ENCODE peak calls at places on chromosomes 13 and 19, in nine cellular contexts. One of them, this sample, is unnamed.

GRCh38 chr13:30165791-30166190 is 141.6 kb downstream of the KATNAL1 start:
- DNase-seq in heart right ventricle: no peak
- DNase-seq in astrocyte of the spinal cord: peak
- DNase-seq in uterus: no peak
- DNase-seq in adrenal gland: no peak
- DNase-seq in stomach: no peak
- DNase-seq in fibroblast of the aortic adventitia: peak
- DNase-seq in thoracic aorta: no peak
- DNase-seq in astrocyte: peak
- DNase-seq in this sample: no peak

GRCh38 chr19:542173-542866 is 1.5 kb upstream of the GZMM start:
- DNase-seq in heart right ventricle: no peak
- DNase-seq in astrocyte of the spinal cord: no peak
- DNase-seq in uterus: no peak
- DNase-seq in adrenal gland: no peak
- DNase-seq in stomach: no peak
- DNase-seq in fibroblast of the aortic adventitia: no peak
- DNase-seq in thoracic aorta: no peak
- DNase-seq in astrocyte: no peak
- DNase-seq in this sample: no peak

GRCh38 chr19:11453468-11454341 is 18.3 kb downstream of the PRKCSH start:
- DNase-seq in heart right ventricle: no peak
- DNase-seq in astrocyte of the spinal cord: no peak
- DNase-seq in uterus: no peak
- DNase-seq in adrenal gland: no peak
- DNase-seq in stomach: no peak
- DNase-seq in fibroblast of the aortic adventitia: no peak
- DNase-seq in thoracic aorta: no peak
- DNase-seq in astrocyte: no peak
- DNase-seq in this sample: no peak

GRCh38 chr13:24148414-24149305 is 11.9 kb upstream of the SPATA13 start:
- DNase-seq in heart right ventricle: no peak
- DNase-seq in astrocyte of the spinal cord: peak
- DNase-seq in uterus: no peak
- DNase-seq in adrenal gland: peak
- DNase-seq in stomach: peak
- DNase-seq in fibroblast of the aortic adventitia: peak
- DNase-seq in thoracic aorta: no peak
- DNase-seq in astrocyte: peak
- DNase-seq in this sample: peak

GRCh38 chr13:99496322-99497142 is 4.7 kb upstream of the TM9SF2 start:
- DNase-seq in heart right ventricle: peak
- DNase-seq in astrocyte of the spinal cord: no peak
- DNase-seq in uterus: peak
- DNase-seq in adrenal gland: peak
- DNase-seq in stomach: peak
- DNase-seq in fibroblast of the aortic adventitia: peak
- DNase-seq in thoracic aorta: peak
- DNase-seq in astrocyte: peak
- DNase-seq in this sample: no peak

GRCh38 chr13:73683746-73684145 is 450.5 kb downstream of the KLF12 start:
- DNase-seq in heart right ventricle: no peak
- DNase-seq in astrocyte of the spinal cord: no peak
- DNase-seq in uterus: no peak
- DNase-seq in adrenal gland: no peak
- DNase-seq in stomach: no peak
- DNase-seq in fibroblast of the aortic adventitia: no peak
- DNase-seq in thoracic aorta: no peak
- DNase-seq in astrocyte: no peak
- DNase-seq in this sample: no peak

GRCh38 chr13:28394422-28394821 is 100.5 kb downstream of the FLT1 start:
- DNase-seq in heart right ventricle: no peak
- DNase-seq in astrocyte of the spinal cord: peak
- DNase-seq in uterus: no peak
- DNase-seq in adrenal gland: no peak
- DNase-seq in stomach: no peak
- DNase-seq in fibroblast of the aortic adventitia: no peak
- DNase-seq in thoracic aorta: no peak
- DNase-seq in astrocyte: no peak
- DNase-seq in this sample: no peak

GRCh38 chr13:39273953-39274352 is 235.7 kb downstream of the NHLRC3 start:
- DNase-seq in heart right ventricle: no peak
- DNase-seq in astrocyte of the spinal cord: peak
- DNase-seq in uterus: no peak
- DNase-seq in adrenal gland: no peak
- DNase-seq in stomach: peak
- DNase-seq in fibroblast of the aortic adventitia: peak
- DNase-seq in thoracic aorta: no peak
- DNase-seq in astrocyte: no peak
- DNase-seq in this sample: no peak

GRCh38 chr19:42132851-42133528 is 744 bp upstream of the POU2F2 start:
- DNase-seq in heart right ventricle: peak
- DNase-seq in astrocyte of the spinal cord: peak
- DNase-seq in uterus: peak
- DNase-seq in adrenal gland: peak
- DNase-seq in stomach: peak
- DNase-seq in fibroblast of the aortic adventitia: peak
- DNase-seq in thoracic aorta: no peak
- DNase-seq in astrocyte: no peak
- DNase-seq in this sample: no peak

DNA sequence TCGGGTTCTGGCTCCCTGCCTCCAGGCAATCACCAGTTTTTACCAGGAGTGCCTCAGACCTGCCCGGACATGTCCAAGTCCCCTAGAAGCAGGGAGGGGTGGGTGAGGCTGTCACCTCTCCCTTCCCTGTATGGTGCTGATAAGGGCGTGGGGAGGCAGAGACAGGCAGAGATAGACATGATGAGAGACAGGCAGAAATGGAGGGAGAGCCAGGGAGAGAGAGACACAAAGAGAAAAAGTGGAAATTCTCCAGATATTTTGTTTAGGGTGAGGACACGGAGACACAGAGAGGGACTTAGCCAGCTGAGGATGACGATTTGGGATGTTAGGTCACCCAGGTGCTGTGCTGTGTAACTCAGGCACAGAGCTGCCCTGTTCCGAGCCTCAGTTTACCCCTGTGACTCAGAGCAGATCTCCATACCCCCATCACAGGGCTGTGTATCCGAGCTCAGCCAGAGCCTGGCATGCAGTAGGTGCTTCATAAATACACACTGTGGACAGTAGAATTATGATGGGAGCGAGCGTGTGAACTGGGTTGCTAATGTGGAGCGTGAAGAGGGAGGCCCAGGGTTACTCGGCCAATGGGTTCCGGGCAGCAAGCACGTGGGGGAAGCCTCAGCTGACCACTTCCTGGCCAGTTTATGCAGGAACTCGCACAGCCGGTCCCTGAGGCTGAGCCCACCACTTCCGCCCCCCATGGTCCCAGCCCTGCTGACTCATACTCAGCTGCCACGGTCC is 11.9 kb upstream of the GDF15 start:
- DNase-seq in heart right ventricle: peak
- DNase-seq in astrocyte of the spinal cord: peak
- DNase-seq in uterus: peak
- DNase-seq in adrenal gland: peak
- DNase-seq in stomach: peak
- DNase-seq in fibroblast of the aortic adventitia: peak
- DNase-seq in thoracic aorta: peak
- DNase-seq in astrocyte: peak
- DNase-seq in this sample: no peak
- H3K4me3 ChIP-seq in heart right ventricle: no peak
- H3K4me3 ChIP-seq in astrocyte of the spinal cord: no peak
- H3K4me3 ChIP-seq in uterus: no peak
- H3K4me3 ChIP-seq in adrenal gland: no peak
- H3K4me3 ChIP-seq in stomach: no peak
- H3K4me3 ChIP-seq in fibroblast of the aortic adventitia: no peak
- H3K4me3 ChIP-seq in thoracic aorta: peak
- H3K4me3 ChIP-seq in astrocyte: no peak
- H3K4me3 ChIP-seq in this sample: no peak

DNA sequence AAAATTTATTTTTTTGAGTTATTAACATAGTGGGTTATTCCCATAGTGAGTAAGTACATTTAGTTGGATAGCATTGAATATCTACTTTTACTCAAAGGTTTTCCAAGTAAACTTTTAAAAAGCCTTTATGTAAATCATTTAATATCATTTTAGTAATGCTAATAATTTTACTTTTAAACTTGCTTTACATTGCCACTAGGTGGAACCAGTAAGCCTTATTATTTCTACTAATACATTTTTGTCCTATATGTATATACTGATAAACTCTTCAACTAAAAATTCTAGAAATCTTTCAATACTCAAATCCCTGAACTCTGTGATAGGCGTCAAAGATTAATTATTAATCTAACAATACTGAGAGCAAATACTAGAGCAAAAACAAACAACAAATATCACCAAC is 1709.2 kb upstream of the PCDH20 start:
- DNase-seq in heart right ventricle: no peak
- DNase-seq in astrocyte of the spinal cord: peak
- DNase-seq in uterus: no peak
- DNase-seq in adrenal gland: no peak
- DNase-seq in stomach: no peak
- DNase-seq in fibroblast of the aortic adventitia: peak
- DNase-seq in thoracic aorta: no peak
- DNase-seq in astrocyte: peak
- DNase-seq in this sample: peak
- TF ChIP-seq CTCF in heart right ventricle: peak
- TF ChIP-seq CTCF in astrocyte of the spinal cord: peak
- TF ChIP-seq CTCF in uterus: no peak
- TF ChIP-seq CTCF in adrenal gland: peak
- TF ChIP-seq CTCF in stomach: no peak
- TF ChIP-seq CTCF in fibroblast of the aortic adventitia: no peak
- TF ChIP-seq CTCF in thoracic aorta: no peak
- TF ChIP-seq CTCF in astrocyte: peak
- TF ChIP-seq CTCF in this sample: peak

DNA sequence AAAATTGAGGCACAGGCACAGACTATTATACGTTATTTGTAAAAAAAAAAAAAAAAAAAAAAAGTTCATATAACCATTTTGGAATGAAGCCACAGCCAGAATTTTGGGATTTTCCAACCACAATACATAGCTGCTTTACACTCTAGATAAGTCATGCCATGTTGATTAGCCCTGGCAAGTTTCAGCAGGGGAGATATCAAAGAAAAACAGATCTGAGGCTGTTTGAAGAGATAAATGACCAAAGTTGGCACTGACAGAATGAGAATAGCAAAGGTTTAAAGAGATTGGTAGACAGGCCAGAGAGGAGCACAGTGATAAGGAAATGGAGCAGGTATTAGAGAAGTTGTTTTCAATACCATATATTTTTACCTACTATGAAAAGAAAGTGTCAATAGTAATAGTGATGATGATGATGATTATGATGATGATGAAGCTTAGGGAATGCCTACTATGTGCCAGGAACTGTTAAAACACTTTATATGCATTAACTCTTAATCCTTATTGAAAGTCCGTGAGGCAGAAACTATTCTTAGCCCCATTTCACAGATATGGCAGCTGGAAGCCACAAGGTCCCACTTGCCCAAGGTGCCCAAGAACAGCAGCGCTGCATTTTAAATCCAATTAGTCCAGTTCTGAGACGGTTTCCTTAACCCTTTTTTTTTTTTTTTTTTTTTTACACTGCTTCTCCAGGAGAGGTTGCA is 105.5 kb downstream of the MBNL2 start:
- DNase-seq in heart right ventricle: no peak
- DNase-seq in astrocyte of the spinal cord: no peak
- DNase-seq in uterus: no peak
- DNase-seq in adrenal gland: no peak
- DNase-seq in stomach: no peak
- DNase-seq in fibroblast of the aortic adventitia: peak
- DNase-seq in thoracic aorta: no peak
- DNase-seq in astrocyte: peak
- DNase-seq in this sample: no peak
- H3K4me3 ChIP-seq in heart right ventricle: no peak
- H3K4me3 ChIP-seq in astrocyte of the spinal cord: no peak
- H3K4me3 ChIP-seq in uterus: no peak
- H3K4me3 ChIP-seq in adrenal gland: no peak
- H3K4me3 ChIP-seq in stomach: no peak
- H3K4me3 ChIP-seq in fibroblast of the aortic adventitia: no peak
- H3K4me3 ChIP-seq in thoracic aorta: no peak
- H3K4me3 ChIP-seq in astrocyte: peak
- H3K4me3 ChIP-seq in this sample: no peak

DNA sequence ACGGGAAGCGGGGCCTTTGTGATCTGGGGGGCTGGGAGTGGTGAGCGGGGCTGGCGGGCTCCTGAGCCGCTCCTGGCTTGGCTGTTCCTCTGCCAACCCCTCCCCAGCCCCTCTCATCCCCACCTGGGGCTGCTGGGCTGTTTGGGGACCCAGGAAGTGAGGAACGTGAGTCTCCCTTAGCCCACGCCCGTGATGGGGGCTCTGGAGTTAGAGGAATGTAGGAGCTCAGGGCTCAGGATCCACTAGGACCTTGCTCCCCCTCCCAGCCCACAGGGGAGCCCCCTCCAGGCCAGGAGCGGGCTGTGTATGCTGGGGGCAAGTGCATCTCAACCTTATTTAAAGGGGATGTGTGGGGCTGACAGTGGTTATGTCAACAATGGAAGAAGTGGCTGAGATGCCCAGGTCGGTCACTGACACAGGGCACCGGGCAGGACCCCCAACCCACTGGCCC is 134.1 kb downstream of the URI1 start:
- DNase-seq in heart right ventricle: no peak
- DNase-seq in astrocyte of the spinal cord: no peak
- DNase-seq in uterus: no peak
- DNase-seq in adrenal gland: no peak
- DNase-seq in stomach: no peak
- DNase-seq in fibroblast of the aortic adventitia: no peak
- DNase-seq in thoracic aorta: no peak
- DNase-seq in astrocyte: no peak
- DNase-seq in this sample: no peak
- TF ChIP-seq CTCF in heart right ventricle: no peak
- TF ChIP-seq CTCF in astrocyte of the spinal cord: no peak
- TF ChIP-seq CTCF in uterus: no peak
- TF ChIP-seq CTCF in adrenal gland: no peak
- TF ChIP-seq CTCF in stomach: no peak
- TF ChIP-seq CTCF in fibroblast of the aortic adventitia: no peak
- TF ChIP-seq CTCF in thoracic aorta: no peak
- TF ChIP-seq CTCF in astrocyte: no peak
- TF ChIP-seq CTCF in this sample: no peak